ENCODE peak calls at places on chromosomes 5 and 9, in seven cellular contexts. U, V, A, K, C, J and Q are unnamed samples.

GRCh38 chr5:33242264-33242663 is 198.5 kb upstream of the TARS1 start:
- DNase-seq in U (no peak), V (no peak), A (no peak), K (no peak), C (no peak), J (no peak), Q (no peak)

GRCh38 chr5:10695055-10695649 is 65.9 kb downstream of the DAP start:
- DNase-seq in U (peak), V (peak), A (peak), K (peak), C (peak), J (peak), Q (peak)

GRCh38 chr9:35510745-35511428 is 21.0 kb downstream of the RUSC2 start:
- DNase-seq in U (no peak), V (no peak), A (peak), K (peak), C (peak), J (peak), Q (peak)

GRCh38 chr5:31827862-31828261 is 188.9 kb downstream of the PDZD2 start:
- DNase-seq in U (no peak), V (no peak), A (no peak), K (peak), C (no peak), J (peak), Q (peak)

GRCh38 chr5:81408496-81408895 is 14.6 kb upstream of the ACOT12 start:
- DNase-seq in U (no peak), V (no peak), A (no peak), K (no peak), C (no peak), J (no peak), Q (peak)

GRCh38 chr5:154829589-154830218 is 20.7 kb downstream of the FAXDC2 start:
- DNase-seq in U (no peak), V (no peak), A (peak), K (peak), C (no peak), J (peak), Q (no peak)

GRCh38 chr9:119677811-119678530 is 308.7 kb upstream of the BRINP1 start:
- DNase-seq in U (no peak), V (no peak), A (no peak), K (no peak), C (no peak), J (no peak), Q (no peak)

GRCh38 chr9:38032266-38032830 is 36.7 kb downstream of the SHB start:
- DNase-seq in U (no peak), V (peak), A (peak), K (peak), C (no peak), J (no peak), Q (no peak)

GRCh38 chr5:138463335-138464017 is 1.8 kb upstream of the EGR1 start:
- DNase-seq in U (peak), V (no peak), A (no peak), K (no peak), C (no peak), J (no peak), Q (peak)
- TF ChIP-seq CTCF in U (no peak), V (no peak), A (no peak), K (no peak), C (no peak), J (peak), Q (peak)

GRCh38 chr5:160198886-160199409 is 30.4 kb upstream of the FABP6 start:
- DNase-seq in U (no peak), V (no peak), A (no peak), K (no peak), C (no peak), J (no peak), Q (no peak)
- H3K4me3 ChIP-seq in U (no peak), V (no peak), A (peak), K (peak), C (peak), J (peak), Q (peak)

GRCh38 chr9:18849910-18850677 is 182.9 kb downstream of the SAXO1 start:
- DNase-seq in U (no peak), V (no peak), A (no peak), K (no peak), C (no peak), J (no peak), Q (no peak)
- TF ChIP-seq CTCF in U (no peak), V (no peak), A (no peak), K (no peak), C (no peak), J (no peak), Q (no peak)

GRCh38 chr5:8585230-8586018 is 716.5 kb downstream of the MTRR start:
- DNase-seq in U (no peak), V (no peak), A (no peak), K (peak), C (no peak), J (no peak), Q (no peak)
- H3K4me3 ChIP-seq in U (no peak), V (no peak), A (no peak), K (no peak), C (no peak), J (no peak), Q (no peak)

GRCh38 chr5:65647941-65648340 is 23.1 kb downstream of the SHLD3 start:
- DNase-seq in U (no peak), V (no peak), A (no peak), K (no peak), C (no peak), J (no peak), Q (no peak)

GRCh38 chr5:65651144-65651543 is 26.3 kb downstream of the SHLD3 start:
- DNase-seq in U (no peak), V (no peak), A (no peak), K (no peak), C (no peak), J (no peak), Q (no peak)

DNA sequence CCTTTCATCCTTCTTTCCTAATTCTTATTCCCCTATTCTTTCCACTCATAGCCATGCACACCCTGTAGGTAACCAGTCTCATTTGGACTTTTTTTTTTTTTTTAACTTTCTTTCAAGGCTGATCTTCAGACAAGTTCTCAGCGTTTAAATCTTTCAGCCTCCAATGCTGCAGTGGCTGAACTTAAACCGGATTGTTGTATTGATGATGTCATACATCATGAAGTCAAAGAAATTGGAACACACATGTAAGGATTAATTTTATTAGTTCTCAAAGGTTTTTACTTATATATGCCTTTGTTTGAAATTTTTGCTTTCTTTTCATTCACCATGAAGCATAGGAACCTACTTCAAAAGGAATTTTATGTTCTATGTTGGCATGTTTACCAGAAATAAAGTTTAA is 22.1 kb downstream of the SHLD3 start:
- DNase-seq in U (no peak), V (no peak), A (no peak), K (no peak), C (no peak), J (no peak), Q (no peak)
- TF ChIP-seq CTCF in U (no peak), V (no peak), A (no peak), K (no peak), C (no peak), J (no peak), Q (no peak)

GRCh38 chr5:11903614-11904269 is 504 bp downstream of the CTNND2 start:
- DNase-seq in U (no peak), V (no peak), A (no peak), K (peak), C (peak), J (peak), Q (no peak)
- H3K4me3 ChIP-seq in U (no peak), V (no peak), A (peak), K (peak), C (no peak), J (peak), Q (no peak)

GRCh38 chr5:132426525-132427138 is 57.1 kb downstream of the SLC22A5 start:
- DNase-seq in U (peak), V (peak), A (peak), K (peak), C (peak), J (peak), Q (peak)
- TF ChIP-seq CTCF in U (peak), V (peak), A (no peak), K (peak), C (peak), J (peak), Q (peak)

GRCh38 chr5:168295574-168296201 is 4.2 kb downstream of the WWC1 start:
- DNase-seq in U (no peak), V (no peak), A (peak), K (peak), C (no peak), J (peak), Q (peak)
- H3K4me3 ChIP-seq in U (no peak), V (no peak), A (no peak), K (peak), C (no peak), J (no peak), Q (no peak)

GRCh38 chr5:139481580-139482049 is 943 bp downstream of the STING1 start:
- DNase-seq in U (peak), V (no peak), A (no peak), K (no peak), C (no peak), J (no peak), Q (peak)
- TF ChIP-seq CTCF in U (peak), V (no peak), A (no peak), K (peak), C (no peak), J (peak), Q (peak)

GRCh38 chr5:79170661-79171060 is 59.1 kb downstream of the BHMT start:
- DNase-seq in U (no peak), V (no peak), A (no peak), K (no peak), C (no peak), J (no peak), Q (no peak)
- H3K4me3 ChIP-seq in U (no peak), V (no peak), A (no peak), K (no peak), C (no peak), J (no peak), Q (no peak)